ENCODE peak calls at places on chromosomes 13 and 19, in seven cellular contexts. K is stimulated activated CD4-positive, alpha-beta T cell treated with anti-CD3 and anti-CD28 coated beads, Interleukin-15, amount 100 ng/mL, for 1 hour; R is heart left ventricle; O is AML-193; M is astrocyte of the hippocampus; E is T-helper 17 cell; Z is activated naive CD4-positive, alpha-beta T cell treated with anti-CD3 and anti-CD28 coated beads, Interleukin-2, amount 50 U/mL, for 16 hours. I is an unnamed sample.

GRCh38 chr13:87130401-87130800 is 540.8 kb upstream of the SLITRK5 start:
- DNase-seq in K (no peak), R (no peak), O (no peak), M (no peak), E (no peak), Z (no peak), I (no peak)

GRCh38 chr13:109330941-109331340 is 455.4 kb downstream of the IRS2 start:
- DNase-seq in K (no peak), R (no peak), O (no peak), M (no peak), E (no peak), Z (no peak), I (no peak)

GRCh38 chr13:21986602-21987001 is 315.7 kb downstream of the FGF9 start:
- DNase-seq in K (no peak), R (peak; percentile 61), O (no peak), M (no peak), E (no peak), Z (no peak), I (no peak)

GRCh38 chr13:112341446-112341845 is 34.7 kb upstream of the SPACA7 start:
- DNase-seq in K (no peak), R (no peak), O (no peak), M (no peak), E (no peak), Z (no peak), I (no peak)

GRCh38 chr19:33666196-33666595 is 44.4 kb downstream of the CHST8 start:
- DNase-seq in K (no peak), R (no peak), O (no peak), M (no peak), E (no peak), Z (no peak), I (no peak)

GRCh38 chr13:98482476-98483444 is 94.1 kb downstream of the STK24 start:
- DNase-seq in K (no peak), R (peak; percentile 74), O (no peak), M (peak; percentile 74), E (no peak), Z (no peak), I (no peak)

GRCh38 chr19:16037424-16038195 is 38.7 kb upstream of the TPM4 start:
- DNase-seq in K (no peak), R (no peak), O (no peak), M (no peak), E (no peak), Z (no peak), I (no peak)

GRCh38 chr13:43242040-43242439 is 218.7 kb downstream of the DNAJC15 start:
- DNase-seq in K (no peak), R (no peak), O (no peak), M (no peak), E (no peak), Z (no peak), I (no peak)

GRCh38 chr13:95156208-95156607 is 145.0 kb downstream of the ABCC4 start:
- DNase-seq in K (no peak), R (no peak), O (no peak), M (peak; percentile 56), E (no peak), Z (no peak), I (peak; percentile 6)

GRCh38 chr19:17473041-17473440 is 2.7 kb downstream of the SLC27A1 start:
- DNase-seq in K (no peak), R (no peak), O (peak; percentile 66), M (peak; percentile 68), E (no peak), Z (no peak), I (no peak)

GRCh38 chr19:18254546-18255500 is 19.4 kb downstream of the IQCN start:
- DNase-seq in K (no peak), R (no peak), O (no peak), M (no peak), E (no peak), Z (no peak), I (no peak)

GRCh38 chr19:50844296-50844935 is 10.3 kb upstream of the KLK3 start:
- DNase-seq in K (no peak), R (no peak), O (no peak), M (no peak), E (no peak), Z (no peak), I (no peak)

GRCh38 chr13:35163674-35164073 is 221.6 kb downstream of the NBEA start:
- DNase-seq in K (no peak), R (no peak), O (no peak), M (no peak), E (no peak), Z (no peak), I (no peak)